ENCODE peak calls at places on chromosomes 13 and 19, in ten cellular contexts. L, T, A, W, U, M, E, F, B and R are unnamed samples.

GRCh38 chr19:12995596-12996541 is 594 bp downstream of the NFIX start:
- DNase-seq in L (no peak), T (no peak), A (no peak), W (no peak), U (no peak), M (no peak), E (no peak), F (peak; percentile 30), B (no peak), R (no peak)

GRCh38 chr13:43848250-43848649 is 31.3 kb downstream of the CCDC122 start:
- DNase-seq in L (peak; percentile 72), T (no peak), A (no peak), W (no peak), U (peak; percentile 85), M (peak; percentile 13), E (no peak), F (peak; percentile 71), B (no peak), R (no peak)

GRCh38 chr13:39676315-39676876 is 20.9 kb downstream of the COG6 start:
- DNase-seq in L (no peak), T (peak; percentile 60), A (no peak), W (no peak), U (peak; percentile 37), M (peak; percentile 13), E (peak; percentile 74), F (peak; percentile 39), B (no peak), R (peak; percentile 28)

GRCh38 chr19:49811328-49811727 is 1.8 kb downstream of the FUZ start:
- DNase-seq in L (no peak), T (no peak), A (no peak), W (no peak), U (no peak), M (no peak), E (no peak), F (no peak), B (no peak), R (no peak)

GRCh38 chr19:4016486-4016885 is 8.9 kb downstream of the PIAS4 start:
- DNase-seq in L (no peak), T (no peak), A (peak; percentile 47), W (no peak), U (no peak), M (no peak), E (peak; percentile 95), F (no peak), B (no peak), R (no peak)

GRCh38 chr19:51607920-51608562 is 22.2 kb downstream of the SIGLEC5 start:
- DNase-seq in L (peak; percentile 25), T (no peak), A (peak; percentile 93), W (peak; percentile 83), U (peak; percentile 39), M (peak; percentile 68), E (peak; percentile 41), F (peak; percentile 70), B (no peak), R (peak; percentile 30)

GRCh38 chr13:99617474-99618255 is 116.4 kb downstream of the TM9SF2 start:
- DNase-seq in L (peak; percentile 69), T (peak; percentile 63), A (peak; percentile 65), W (no peak), U (peak; percentile 35), M (no peak), E (peak; percentile 53), F (peak; percentile 38), B (no peak), R (no peak)

GRCh38 chr19:47725759-47726401 is 12.7 kb downstream of the EHD2 start:
- DNase-seq in L (no peak), T (no peak), A (no peak), W (peak; percentile 91), U (no peak), M (peak; percentile 78), E (no peak), F (no peak), B (no peak), R (peak; percentile 75)

GRCh38 chr13:61727714-61728275 is 312.1 kb upstream of the PCDH20 start:
- DNase-seq in L (no peak), T (no peak), A (no peak), W (no peak), U (peak; percentile 57), M (peak; percentile 39), E (no peak), F (no peak), B (no peak), R (no peak)

GRCh38 chr13:98508280-98509074 is 68.4 kb downstream of the STK24 start:
- DNase-seq in L (peak; percentile 67), T (no peak), A (no peak), W (no peak), U (peak; percentile 91), M (peak; percentile 36), E (no peak), F (peak; percentile 79), B (no peak), R (no peak)

GRCh38 chr19:49441210-49441959 is at the start of gene SLC17A7:
- DNase-seq in L (no peak), T (peak; percentile 83), A (no peak), W (no peak), U (no peak), M (peak; percentile 52), E (no peak), F (no peak), B (peak; percentile 49), R (no peak)

GRCh38 chr19:38734426-38735256 is 9.6 kb downstream of the CAPN12 start:
- DNase-seq in L (no peak), T (no peak), A (no peak), W (no peak), U (peak; percentile 30), M (no peak), E (no peak), F (no peak), B (no peak), R (no peak)

GRCh38 chr13:41562083-41562482 is 104.7 kb downstream of the RGCC start:
- DNase-seq in L (peak; percentile 38), T (peak; percentile 0), A (no peak), W (no peak), U (peak; percentile 95), M (peak; percentile 15), E (peak; percentile 96), F (peak; percentile 92), B (no peak), R (no peak)

GRCh38 chr13:100794575-100794974 is 120.0 kb upstream of the TMTC4 start:
- DNase-seq in L (no peak), T (no peak), A (no peak), W (no peak), U (no peak), M (no peak), E (no peak), F (no peak), B (no peak), R (no peak)